ENCODE peak calls at places on chromosomes 3 and 15, in six cellular contexts. O, J, M, Y, L and D are unnamed samples.

GRCh38 chr3:164094546-164094945 is 983.8 kb downstream of the SI start:
- DNase-seq in O (no peak), J (no peak), M (no peak), Y (no peak), L (no peak), D (no peak)

GRCh38 chr3:121504598-121504997 is 41.2 kb downstream of the POLQ start:
- DNase-seq in O (no peak), J (no peak), M (no peak), Y (peak; percentile 8), L (no peak), D (no peak)

GRCh38 chr15:92629975-92630626 is 25.5 kb downstream of the FAM174B start:
- DNase-seq in O (no peak), J (no peak), M (no peak), Y (no peak), L (no peak), D (no peak)

GRCh38 chr3:78887029-78887428 is 880.8 kb downstream of the ROBO1 start:
- DNase-seq in O (peak; percentile 58), J (no peak), M (no peak), Y (no peak), L (no peak), D (peak; percentile 82)

GRCh38 chr15:69299451-69300128 is 878 bp downstream of the PAQR5 start:
- DNase-seq in O (no peak), J (no peak), M (no peak), Y (no peak), L (no peak), D (no peak)

GRCh38 chr15:72468103-72468502 is 6.0 kb upstream of the ARIH1 start:
- DNase-seq in O (no peak), J (no peak), M (no peak), Y (no peak), L (no peak), D (no peak)

GRCh38 chr3:185151959-185152432 is 864 bp downstream of the C3orf70 start:
- DNase-seq in O (peak; percentile 28), J (no peak), M (peak; percentile 7), Y (no peak), L (no peak), D (no peak)

GRCh38 chr3:5016218-5017161 is 37.3 kb downstream of the BHLHE40 start:
- DNase-seq in O (no peak), J (no peak), M (peak; percentile 76), Y (peak; percentile 95), L (no peak), D (peak; percentile 91)

GRCh38 chr15:62209322-62209721 is 44.2 kb upstream of the C2CD4B start:
- DNase-seq in O (no peak), J (no peak), M (peak; percentile 62), Y (peak; percentile 52), L (no peak), D (no peak)

GRCh38 chr3:175749981-175750380 is 890.8 kb downstream of the NAALADL2 start:
- DNase-seq in O (no peak), J (no peak), M (no peak), Y (no peak), L (no peak), D (no peak)

GRCh38 chr3:140206196-140207040 is 271.4 kb downstream of the CLSTN2 start:
- DNase-seq in O (peak; percentile 4), J (no peak), M (peak; percentile 7), Y (no peak), L (no peak), D (peak; percentile 52)

GRCh38 chr15:23857028-23857641 is 170.0 kb upstream of the NDN start:
- DNase-seq in O (peak; percentile 57), J (peak; percentile 31), M (peak; percentile 56), Y (peak; percentile 14), L (no peak), D (peak; percentile 1)

GRCh38 chr3:4099607-4100006 is 203.6 kb upstream of the SETMAR start:
- DNase-seq in O (no peak), J (no peak), M (no peak), Y (no peak), L (no peak), D (no peak)

GRCh38 chr3:143120716-143121239 is 1.2 kb downstream of the CHST2 start:
- DNase-seq in O (peak; percentile 49), J (no peak), M (peak; percentile 6), Y (no peak), L (no peak), D (peak; percentile 33)

GRCh38 chr3:12479919-12480425 is 4.3 kb upstream of the TSEN2 start:
- DNase-seq in O (peak; percentile 71), J (no peak), M (peak; percentile 16), Y (peak; percentile 98), L (no peak), D (no peak)

GRCh38 chr15:71060983-71061382 is 54.3 kb upstream of the THSD4 start:
- DNase-seq in O (no peak), J (no peak), M (no peak), Y (no peak), L (no peak), D (no peak)

GRCh38 chr3:183517656-183518055 is 37.9 kb downstream of the KLHL6 start:
- DNase-seq in O (no peak), J (no peak), M (no peak), Y (peak; percentile 26), L (no peak), D (no peak)
- H3K27ac ChIP-seq in O (no peak overlapping the region), J (no peak overlapping the region), M (no peak overlapping the region), Y (no peak overlapping the region), L (no peak overlapping the region), D (no peak overlapping the region)

GRCh38 chr3:25403890-25404460 is 24.1 kb upstream of the RARB start:
- DNase-seq in O (no peak), J (no peak), M (no peak), Y (no peak), L (no peak), D (no peak)
- H3K27ac ChIP-seq in O (no peak overlapping the region), J (no peak overlapping the region), M (no peak overlapping the region), Y (no peak overlapping the region), L (no peak overlapping the region), D (no peak overlapping the region)

GRCh38 chr15:42349178-42349577 is 10.1 kb upstream of the CAPN3 start:
- DNase-seq in O (no peak), J (no peak), M (no peak), Y (no peak), L (no peak), D (peak; percentile 35)
- H3K27ac ChIP-seq in O (no peak overlapping the region), J (no peak overlapping the region), M (no peak overlapping the region), Y (no peak overlapping the region), L (no peak overlapping the region), D (peak overlapping the region; percentile 80)

GRCh38 chr3:25527796-25528195 is 99.7 kb downstream of the RARB start:
- DNase-seq in O (no peak), J (no peak), M (no peak), Y (no peak), L (no peak), D (no peak)
- H3K27ac ChIP-seq in O (no peak overlapping the region), J (no peak overlapping the region), M (no peak overlapping the region), Y (no peak overlapping the region), L (no peak overlapping the region), D (no peak overlapping the region)

GRCh38 chr3:25294406-25294805 is 133.7 kb upstream of the RARB start:
- DNase-seq in O (no peak), J (no peak), M (no peak), Y (no peak), L (no peak), D (no peak)
- H3K27ac ChIP-seq in O (no peak overlapping the region), J (no peak overlapping the region), M (no peak overlapping the region), Y (no peak overlapping the region), L (no peak overlapping the region), D (no peak overlapping the region)

GRCh38 chr3:144670560-144670959 is 698.9 kb downstream of the DIPK2A start:
- DNase-seq in O (no peak), J (no peak), M (no peak), Y (no peak), L (no peak), D (peak; percentile 16)
- H3K27ac ChIP-seq in O (no peak overlapping the region), J (no peak overlapping the region), M (no peak overlapping the region), Y (no peak overlapping the region), L (no peak overlapping the region), D (no peak overlapping the region)

GRCh38 chr3:45983865-45984264 is 11.8 kb downstream of the FYCO1 start:
- DNase-seq in O (no peak), J (no peak), M (no peak), Y (no peak), L (no peak), D (no peak)

GRCh38 chr3:45985532-45986302 is 9.9 kb downstream of the FYCO1 start:
- DNase-seq in O (peak; percentile 24), J (no peak), M (no peak), Y (no peak), L (no peak), D (no peak)

GRCh38 chr3:45987368-45988099 is 8.1 kb downstream of the FYCO1 start:
- DNase-seq in O (peak; percentile 74), J (peak; percentile 75), M (peak; percentile 59), Y (no peak), L (no peak), D (no peak)

GRCh38 chr3:45986303-45986982 is 9.2 kb downstream of the FYCO1 start:
- DNase-seq in O (peak; percentile 67), J (no peak), M (peak; percentile 93), Y (peak; percentile 70), L (no peak), D (peak; percentile 73)

GRCh38 chr3:45984331-45985312 is 11.0 kb downstream of the FYCO1 start:
- DNase-seq in O (peak; percentile 62), J (no peak), M (no peak), Y (peak; percentile 47), L (peak; percentile 73), D (no peak)
- H3K27ac ChIP-seq in O (peak overlapping the region; percentile 94), J (no peak overlapping the region), M (peak overlapping the region; percentile 92), Y (peak overlapping the region; percentile 8), L (peak overlapping the region; percentile 92), D (no peak overlapping the region)